ENCODE peak calls at places on chromosomes 5 and 9, in four cellular contexts. One of them, this sample, is unnamed.

GRCh38 chr9:131981116-131981847 is 98.4 kb downstream of the MED27 start:
- DNase-seq in heart right ventricle: peak; percentile 12
- DNase-seq in aorta: no peak
- DNase-seq in RWPE2: no peak
- DNase-seq in this sample: no peak

GRCh38 chr9:124137009-124137943 is 120.5 kb upstream of the NEK6 start:
- DNase-seq in RWPE2: no peak
- DNase-seq in heart right ventricle: no peak
- DNase-seq in aorta: no peak
- DNase-seq in this sample: no peak

GRCh38 chr5:119470851-119471451 is 18.7 kb downstream of the HSD17B4 start:
- DNase-seq in aorta: no peak
- DNase-seq in RWPE2: no peak
- DNase-seq in heart right ventricle: no peak
- DNase-seq in this sample: no peak

GRCh38 chr5:158801286-158801685 is 298.4 kb downstream of the EBF1 start:
- DNase-seq in RWPE2: no peak
- DNase-seq in heart right ventricle: no peak
- DNase-seq in aorta: no peak
- DNase-seq in this sample: no peak

GRCh38 chr9:104740596-104740995 is 6.9 kb upstream of the NIPSNAP3A start:
- DNase-seq in heart right ventricle: no peak
- DNase-seq in aorta: no peak
- DNase-seq in RWPE2: no peak
- DNase-seq in this sample: no peak

GRCh38 chr5:167049043-167049663 is 1242.3 kb upstream of the WWC1 start:
- DNase-seq in aorta: no peak
- DNase-seq in RWPE2: no peak
- DNase-seq in heart right ventricle: peak; percentile 29
- DNase-seq in this sample: peak; percentile 38

GRCh38 chr5:110625376-110625999 is 101.0 kb downstream of the TMEM232 start:
- DNase-seq in RWPE2: no peak
- DNase-seq in aorta: no peak
- DNase-seq in heart right ventricle: no peak
- DNase-seq in this sample: no peak

GRCh38 chr9:38036359-38037084 is 32.5 kb downstream of the SHB start:
- DNase-seq in RWPE2: no peak
- DNase-seq in aorta: peak; percentile 90
- DNase-seq in heart right ventricle: no peak
- DNase-seq in this sample: peak; percentile 45

GRCh38 chr5:39661026-39661779 is 236.4 kb upstream of the DAB2 start:
- DNase-seq in heart right ventricle: no peak
- DNase-seq in aorta: no peak
- DNase-seq in RWPE2: no peak
- DNase-seq in this sample: no peak

GRCh38 chr9:93673844-93674334 is 97.5 kb downstream of the PHF2 start:
- DNase-seq in heart right ventricle: peak; percentile 2
- DNase-seq in RWPE2: peak; percentile 33
- DNase-seq in aorta: peak; percentile 63
- DNase-seq in this sample: peak; percentile 43

GRCh38 chr5:138212828-138213160 is 329 bp downstream of the CDC23 start:
- DNase-seq in RWPE2: no peak
- DNase-seq in heart right ventricle: no peak
- DNase-seq in aorta: no peak
- DNase-seq in this sample: no peak

GRCh38 chr5:362189-362588 is 40.7 kb downstream of the AHRR start:
- DNase-seq in heart right ventricle: no peak
- DNase-seq in RWPE2: no peak
- DNase-seq in aorta: no peak
- DNase-seq in this sample: no peak

GRCh38 chr5:174293481-174293880 is 248.0 kb downstream of the NSG2 start:
- DNase-seq in aorta: no peak
- DNase-seq in heart right ventricle: no peak
- DNase-seq in RWPE2: no peak
- DNase-seq in this sample: no peak

GRCh38 chr5:174294891-174295620 is 249.6 kb downstream of the NSG2 start:
- DNase-seq in heart right ventricle: no peak
- DNase-seq in RWPE2: no peak
- DNase-seq in aorta: no peak
- DNase-seq in this sample: no peak

GRCh38 chr5:174292348-174292747 is 246.8 kb downstream of the NSG2 start:
- DNase-seq in aorta: no peak
- DNase-seq in RWPE2: no peak
- DNase-seq in heart right ventricle: no peak
- DNase-seq in this sample: no peak

GRCh38 chr5:174293006-174293405 is 247.5 kb downstream of the NSG2 start:
- DNase-seq in aorta: no peak
- DNase-seq in heart right ventricle: no peak
- DNase-seq in RWPE2: no peak
- DNase-seq in this sample: no peak

GRCh38 chr5:174295736-174296481 is 250.4 kb downstream of the NSG2 start:
- DNase-seq in aorta: no peak
- DNase-seq in RWPE2: no peak
- DNase-seq in heart right ventricle: peak; percentile 17
- DNase-seq in this sample: no peak
- H3K27ac ChIP-seq in aorta: no peak overlapping the region
- H3K27ac ChIP-seq in RWPE2: no peak overlapping the region
- H3K27ac ChIP-seq in heart right ventricle: no peak overlapping the region
- H3K27ac ChIP-seq in this sample: no peak overlapping the region

DNA sequence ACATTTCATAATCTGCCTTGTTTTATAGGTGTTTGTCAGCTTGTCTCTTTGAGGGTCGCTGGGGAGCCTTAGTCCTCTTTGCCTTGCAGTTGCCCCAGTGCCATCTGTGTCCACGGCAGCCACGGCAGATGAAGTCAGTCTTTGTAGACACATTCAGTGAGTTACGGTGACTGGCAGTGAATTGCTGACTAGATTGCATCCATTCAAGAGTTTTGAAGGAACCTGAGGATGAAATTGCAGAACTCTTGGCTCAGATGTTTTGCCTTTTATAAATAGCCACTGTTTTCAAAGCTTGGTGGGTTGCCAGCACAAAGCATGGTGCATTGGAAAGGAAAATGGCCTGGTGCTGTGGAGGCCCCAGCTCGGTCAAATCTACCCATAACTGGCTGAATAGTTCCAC is 125.6 kb downstream of the TRIO start:
- DNase-seq in heart right ventricle: peak; percentile 68
- DNase-seq in aorta: no peak
- DNase-seq in RWPE2: no peak
- DNase-seq in this sample: no peak
- H3K27ac ChIP-seq in heart right ventricle: peak overlapping the region; percentile 68
- H3K27ac ChIP-seq in aorta: no peak overlapping the region
- H3K27ac ChIP-seq in RWPE2: peak overlapping the region; percentile 97
- H3K27ac ChIP-seq in this sample: no peak overlapping the region

DNA sequence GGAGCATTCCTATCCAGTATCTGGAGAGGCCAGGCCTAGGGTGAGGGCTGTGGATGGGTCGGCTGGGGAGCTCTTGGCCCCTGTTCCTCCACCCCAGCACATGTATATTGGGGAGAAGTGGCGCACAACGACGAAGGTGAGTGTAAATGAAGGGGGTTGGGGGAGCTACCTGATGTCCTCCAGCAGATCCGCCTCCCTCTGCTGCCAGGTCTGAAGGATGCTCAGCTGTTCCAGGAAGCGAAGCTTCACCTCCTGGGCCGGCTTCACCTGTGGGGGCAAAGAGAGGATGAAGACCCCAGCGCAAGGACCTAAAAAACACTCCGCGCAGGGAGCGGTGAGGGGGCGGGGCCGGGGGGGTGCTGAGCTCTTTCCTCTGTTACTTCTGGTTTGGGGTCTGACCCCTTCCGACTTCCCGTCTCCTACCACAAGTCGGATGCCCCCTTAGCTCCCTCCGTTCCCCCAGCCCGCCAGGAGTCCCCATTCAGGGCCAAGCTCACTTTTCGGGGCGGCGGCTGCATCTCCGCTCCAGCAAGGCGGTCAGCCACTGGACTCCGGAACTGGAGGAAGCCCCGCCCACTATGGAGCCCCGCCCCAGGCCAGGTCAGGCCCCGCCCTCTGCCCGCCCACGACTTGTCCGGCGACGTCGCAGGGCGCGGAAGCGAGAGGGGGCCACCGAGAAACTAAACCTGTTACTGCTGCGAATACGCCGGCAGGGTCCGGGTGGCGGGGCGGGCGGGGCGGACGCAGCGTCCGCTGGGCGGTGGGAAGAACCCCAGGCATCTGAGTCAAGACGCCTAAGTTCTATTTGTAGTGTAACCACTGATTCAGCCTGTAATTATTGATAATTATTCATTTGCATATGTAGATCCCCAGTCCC is at the start of gene FCHSD1:
- DNase-seq in aorta: peak; percentile 97
- DNase-seq in RWPE2: no peak
- DNase-seq in heart right ventricle: peak; percentile 88
- DNase-seq in this sample: peak; percentile 86
- H3K27ac ChIP-seq in aorta: no peak within 1 kb of the TSS
- H3K27ac ChIP-seq in RWPE2: no peak within 1 kb of the TSS
- H3K27ac ChIP-seq in heart right ventricle: no peak within 1 kb of the TSS
- H3K27ac ChIP-seq in this sample: peak within 1 kb of the TSS; percentile 11

GRCh38 chr5:136063778-136064465 is 35.1 kb downstream of the TGFBI start:
- DNase-seq in aorta: no peak
- DNase-seq in heart right ventricle: no peak
- DNase-seq in RWPE2: no peak
- DNase-seq in this sample: no peak
- H3K27ac ChIP-seq in aorta: no peak overlapping the region
- H3K27ac ChIP-seq in heart right ventricle: no peak overlapping the region
- H3K27ac ChIP-seq in RWPE2: no peak overlapping the region
- H3K27ac ChIP-seq in this sample: no peak overlapping the region

GRCh38 chr9:133679466-133680051 is 43.4 kb downstream of the DBH start:
- DNase-seq in RWPE2: no peak
- DNase-seq in aorta: no peak
- DNase-seq in heart right ventricle: peak; percentile 39
- DNase-seq in this sample: no peak
- H3K27ac ChIP-seq in RWPE2: no peak overlapping the region
- H3K27ac ChIP-seq in aorta: no peak overlapping the region
- H3K27ac ChIP-seq in heart right ventricle: no peak overlapping the region
- H3K27ac ChIP-seq in this sample: no peak overlapping the region

DNA sequence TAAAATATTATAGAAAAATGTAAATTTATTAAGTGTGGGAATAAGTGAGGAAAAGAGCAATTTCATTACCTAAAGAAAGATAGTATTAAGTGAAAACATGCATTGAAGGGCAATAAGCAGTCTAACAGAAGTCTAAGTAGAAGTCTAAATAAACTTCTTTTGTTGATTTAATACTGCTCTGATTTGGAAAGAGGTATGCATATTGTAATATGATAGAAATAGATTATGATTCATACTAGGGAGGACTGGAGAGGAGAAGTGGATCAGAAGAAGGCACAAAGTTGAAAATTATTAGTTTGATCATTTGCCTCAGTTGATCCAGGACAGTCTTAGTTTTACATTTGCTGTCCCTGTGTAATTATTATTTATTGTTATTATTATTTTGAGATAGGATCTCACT is 6.6 kb upstream of the ERBIN start:
- DNase-seq in aorta: no peak
- DNase-seq in heart right ventricle: no peak
- DNase-seq in RWPE2: no peak
- DNase-seq in this sample: no peak
- H3K27ac ChIP-seq in aorta: no peak overlapping the region
- H3K27ac ChIP-seq in heart right ventricle: no peak overlapping the region
- H3K27ac ChIP-seq in RWPE2: no peak overlapping the region
- H3K27ac ChIP-seq in this sample: no peak overlapping the region

This sample was measured in pancreas.